ENCODE peak calls at places on chromosomes 16 and 17, in ten cellular contexts. V is IMR-90, M is HCT116, D is aorta, S is fibroblast of lung, A is transverse colon, L is BE2C, P is GM12878, C is left ventricle myocardium inferior, U is upper lobe of right lung. Z is an unnamed sample. For H3K4me1, the result is how much of the 10 kb centered on the place peaks cover.

GRCh38 chr16:84810518-84811273 is 9.1 kb upstream of the CRISPLD2 start:
- DNase-seq in V (peak), M (no peak), D (no peak), S (peak), A (peak), L (no peak), P (peak), C (no peak), U (no peak), Z (no peak)

GRCh38 chr17:16417896-16418683 is 2.7 kb downstream of the TRPV2 start:
- DNase-seq in V (peak), M (no peak), D (no peak), S (peak), A (no peak), L (peak), P (no peak), C (no peak), U (no peak), Z (no peak)

GRCh38 chr17:37848690-37849616 is 75.3 kb upstream of the TBC1D3K start:
- DNase-seq in V (peak), M (peak), D (no peak), S (peak), A (no peak), L (no peak), P (peak), C (no peak), U (no peak), Z (no peak)

GRCh38 chr16:1620391-1620790 is 8.2 kb downstream of the CRAMP1 start:
- DNase-seq in V (no peak), M (no peak), D (no peak), S (no peak), A (no peak), L (no peak), P (no peak), C (no peak), U (no peak), Z (no peak)

GRCh38 chr17:21522755-21523154 is 146.6 kb downstream of the KCNJ12 start:
- DNase-seq in V (no peak), M (no peak), D (no peak), S (no peak), A (no peak), L (no peak), P (no peak), C (no peak), U (no peak), Z (no peak)

GRCh38 chr16:89827383-89828198 is 684 bp upstream of the SPIRE2 start:
- DNase-seq in V (peak), M (peak), D (no peak), S (peak), A (peak), L (peak), P (no peak), C (peak), U (no peak), Z (peak)

GRCh38 chr16:81036751-81037350 is 1.2 kb downstream of the ATMIN start:
- DNase-seq in V (no peak), M (no peak), D (no peak), S (no peak), A (no peak), L (no peak), P (no peak), C (no peak), U (no peak), Z (no peak)

GRCh38 chr17:3647769-3648540 is 11.4 kb downstream of the CTNS start:
- DNase-seq in V (peak), M (peak), D (no peak), S (peak), A (peak), L (peak), P (no peak), C (peak), U (no peak), Z (peak)

GRCh38 chr17:66661411-66661843 is 173.5 kb upstream of the CACNG5 start:
- DNase-seq in V (peak), M (peak), D (no peak), S (peak), A (no peak), L (no peak), P (no peak), C (no peak), U (no peak), Z (no peak)

GRCh38 chr16:86566601-86566965 is at the start of gene FOXC2:
- DNase-seq in V (peak), M (no peak), D (peak), S (peak), A (peak), L (peak), P (no peak), C (peak), U (peak), Z (peak)

GRCh38 chr16:51150159-51150893 is 744 bp downstream of the SALL1 start:
- DNase-seq in V (no peak), M (no peak), D (no peak), S (no peak), A (no peak), L (no peak), P (no peak), C (no peak), U (no peak), Z (no peak)

GRCh38 chr16:1944612-1945199 is 1.7 kb upstream of the MSRB1 start:
- DNase-seq in V (no peak), M (no peak), D (peak), S (no peak), A (no peak), L (no peak), P (no peak), C (no peak), U (no peak), Z (peak)

GRCh38 chr17:73139296-73139695 is 25.5 kb upstream of the SSTR2 start:
- DNase-seq in V (no peak), M (no peak), D (no peak), S (no peak), A (no peak), L (no peak), P (no peak), C (no peak), U (no peak), Z (no peak)

GRCh38 chr17:60529806-60530205 is 3.8 kb upstream of the APPBP2 start:
- DNase-seq in V (peak), M (no peak), D (no peak), S (no peak), A (no peak), L (no peak), P (no peak), C (no peak), U (no peak), Z (no peak)

GRCh38 chr17:82587234-82588086 is 60.8 kb downstream of the WDR45B start:
- DNase-seq in V (peak), M (no peak), D (no peak), S (no peak), A (no peak), L (no peak), P (no peak), C (no peak), U (peak), Z (no peak)

GRCh38 chr16:82628741-82629140 is 2.0 kb downstream of the CDH13 start:
- DNase-seq in V (no peak), M (no peak), D (no peak), S (no peak), A (no peak), L (no peak), P (no peak), C (no peak), U (no peak), Z (no peak)

GRCh38 chr17:8949061-8949622 is 16.4 kb downstream of the PIK3R5 start:
- DNase-seq in V (no peak), M (no peak), D (no peak), S (no peak), A (no peak), L (no peak), P (no peak), C (no peak), U (no peak), Z (no peak)

GRCh38 chr16:56965939-56966515 is 4.3 kb downstream of the CETP start:
- DNase-seq in V (no peak), M (no peak), D (no peak), S (no peak), A (no peak), L (no peak), P (no peak), C (no peak), U (no peak), Z (no peak)

GRCh38 chr17:82257473-82257872 is 16.0 kb downstream of the CSNK1D start:
- DNase-seq in V (no peak), M (no peak), D (peak), S (no peak), A (no peak), L (peak), P (no peak), C (no peak), U (no peak), Z (peak)

GRCh38 chr16:15779664-15780351 is 77.0 kb downstream of the MYH11 start:
- DNase-seq in V (no peak), M (no peak), D (peak), S (no peak), A (no peak), L (no peak), P (no peak), C (no peak), U (no peak), Z (no peak)

GRCh38 chr16:16183562-16183961 is 39.7 kb downstream of the ABCC6 start:
- DNase-seq in V (no peak), M (no peak), D (no peak), S (no peak), A (no peak), L (no peak), P (no peak), C (no peak), U (no peak), Z (peak)

DNA sequence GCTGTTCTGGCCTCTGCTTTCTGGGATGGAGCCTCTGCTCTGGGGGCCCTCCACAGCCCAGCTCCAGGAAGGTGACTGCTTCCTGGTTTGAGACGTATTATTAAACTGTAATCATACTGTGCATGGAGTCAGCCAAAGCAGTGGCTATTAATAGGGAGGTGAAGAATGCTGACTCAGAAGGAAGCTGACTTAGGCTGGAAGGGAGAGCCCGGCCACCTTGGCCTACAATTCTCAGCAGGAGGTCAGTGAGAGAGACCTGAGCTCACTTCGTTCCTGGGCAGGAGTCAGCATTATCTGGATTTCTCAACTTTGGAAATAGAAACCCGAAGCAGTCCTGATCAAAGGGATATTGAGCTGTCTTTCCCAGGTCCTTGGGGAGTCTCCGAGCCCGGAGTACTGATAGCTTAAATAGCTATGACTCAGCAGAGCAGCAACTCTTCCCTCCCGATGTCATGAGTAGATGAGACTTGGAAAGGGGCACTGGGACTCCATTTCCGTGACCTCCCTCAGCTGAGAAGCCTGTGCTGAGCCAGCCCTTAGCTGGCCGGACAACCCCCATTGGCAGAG is 91.8 kb downstream of the YPEL2 start:
- DNase-seq in V (peak), M (peak), D (peak), S (peak), A (no peak), L (peak), P (no peak), C (peak), U (no peak), Z (no peak)
- H3K4me1 ChIP-seq in V (under half), M (under half), D (under half), S (under half), A (under half), L (under half), P (under half), C (half or more), U (under half), Z (under half)

GRCh38 chr17:57605734-57606105 is 139.4 kb downstream of the CCDC182 start:
- DNase-seq in V (no peak), M (no peak), D (no peak), S (no peak), A (no peak), L (no peak), P (no peak), C (no peak), U (peak), Z (no peak)
- H3K4me1 ChIP-seq in V (under half), M (under half), D (under half), S (under half), A (under half), L (half or more), P (under half), C (under half), U (under half), Z (under half)

DNA sequence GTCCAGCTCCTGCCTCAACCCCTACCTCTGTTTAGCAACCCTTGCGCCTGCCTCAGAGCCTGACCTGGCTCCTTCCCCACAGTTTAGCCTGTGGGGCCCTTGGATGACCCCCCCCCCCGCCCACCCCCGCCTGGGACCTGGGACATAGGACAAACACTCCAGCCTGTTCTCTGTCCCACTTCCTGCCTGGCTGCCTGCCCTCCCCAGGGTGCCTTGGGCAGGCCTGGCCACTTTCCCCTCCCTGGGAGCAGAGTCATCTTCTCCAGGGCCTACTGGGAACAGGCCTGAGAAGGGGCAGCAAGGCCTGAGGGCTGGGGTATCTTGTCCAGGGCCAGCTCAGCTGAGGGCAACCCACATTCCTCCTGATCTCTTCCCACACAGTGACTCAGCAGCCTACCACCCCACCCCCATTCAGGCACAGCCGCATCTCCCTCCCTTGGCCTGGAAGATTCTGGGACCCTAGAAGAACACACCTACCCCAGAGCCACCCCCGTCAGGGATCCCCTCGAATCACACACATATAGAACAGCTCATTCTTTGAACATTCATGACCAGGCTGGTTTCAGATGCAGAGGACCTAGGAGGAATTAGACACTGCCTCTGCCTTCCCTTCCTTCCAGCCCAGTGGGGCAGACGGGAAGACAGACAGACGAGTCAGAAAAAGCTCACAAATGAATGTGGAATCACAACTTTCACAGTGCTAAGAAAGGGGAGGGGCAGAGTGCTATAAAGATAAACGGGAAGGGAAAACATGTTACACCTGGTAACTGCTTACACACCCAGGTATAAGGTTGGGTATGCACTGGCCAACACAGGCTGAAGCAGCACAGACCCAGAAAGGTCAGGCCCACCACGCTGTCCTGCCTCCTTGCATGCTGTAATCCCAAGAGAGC is 6.0 kb downstream of the FHOD1 start:
- DNase-seq in V (peak), M (no peak), D (peak), S (peak), A (peak), L (no peak), P (no peak), C (peak), U (peak), Z (peak)
- H3K4me1 ChIP-seq in V (under half), M (under half), D (under half), S (half or more), A (half or more), L (under half), P (under half), C (half or more), U (half or more), Z (under half)

DNA sequence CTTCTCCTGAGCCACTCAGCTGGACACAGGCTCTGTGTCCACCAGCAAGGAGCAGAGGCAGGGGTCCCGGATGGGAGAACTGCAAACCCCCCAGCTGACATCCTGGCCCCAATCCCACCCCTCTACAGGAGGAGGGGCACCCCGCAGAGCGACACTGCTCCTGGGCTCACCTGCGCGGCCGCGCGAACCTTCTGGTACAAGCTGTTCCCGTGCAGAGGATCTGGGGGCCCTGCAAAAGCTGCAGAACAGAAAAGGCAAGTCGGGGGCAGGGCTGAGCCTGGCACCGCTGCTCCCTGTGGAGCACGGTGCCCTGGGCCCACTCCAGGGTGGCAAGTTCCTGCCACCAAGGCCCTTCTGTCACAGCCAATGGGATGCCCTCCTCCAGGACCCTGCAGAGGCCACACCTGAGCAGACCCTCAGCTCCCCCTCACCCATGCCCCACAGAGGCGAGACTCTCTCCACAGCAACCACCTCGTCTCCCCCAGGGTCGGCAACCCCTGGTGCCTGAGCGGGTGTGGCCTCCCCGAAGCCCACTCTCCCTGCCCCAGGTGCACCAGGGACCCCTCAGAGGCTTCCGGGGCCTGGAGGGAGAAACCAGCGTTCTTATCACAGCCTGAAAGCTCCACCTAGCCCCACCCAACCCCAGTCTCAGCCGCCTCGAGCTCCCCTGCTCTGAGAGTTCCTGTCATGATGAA is 4.9 kb downstream of the TEPSIN start:
- DNase-seq in V (no peak), M (no peak), D (no peak), S (no peak), A (no peak), L (no peak), P (no peak), C (no peak), U (no peak), Z (no peak)
- H3K4me1 ChIP-seq in V (under half), M (under half), D (under half), S (under half), A (under half), L (under half), P (under half), C (under half), U (under half), Z (under half)

DNA sequence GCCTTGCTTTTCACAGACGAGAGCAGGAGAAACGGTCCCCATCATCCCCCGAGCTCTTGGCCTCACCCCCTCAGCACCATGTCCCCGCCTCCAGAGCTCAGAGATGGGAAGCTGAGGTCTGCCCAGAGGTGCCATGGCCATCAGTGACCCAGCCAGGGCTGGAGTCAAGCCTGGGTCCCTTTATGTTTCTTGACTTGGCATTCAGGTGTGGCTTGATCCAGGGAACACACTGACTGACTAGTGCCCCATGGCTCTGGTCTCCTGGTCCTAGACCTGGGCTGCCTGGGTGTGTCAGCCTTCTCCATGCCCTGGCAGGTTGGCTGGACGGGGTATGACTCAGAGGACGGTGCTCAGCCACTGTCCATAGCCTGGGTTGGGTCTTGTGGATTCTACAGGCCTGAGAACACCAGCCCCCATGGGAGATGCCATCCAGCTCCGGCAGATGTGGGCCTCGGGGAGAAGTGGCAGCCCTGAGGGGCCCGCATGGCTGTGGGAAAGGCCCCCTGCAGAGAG is 54.2 kb downstream of the ZFPM1 start:
- DNase-seq in V (no peak), M (no peak), D (no peak), S (no peak), A (no peak), L (no peak), P (no peak), C (no peak), U (no peak), Z (no peak)
- H3K4me1 ChIP-seq in V (under half), M (under half), D (under half), S (under half), A (under half), L (under half), P (under half), C (under half), U (under half), Z (under half)

Z was measured in H9.